ENCODE peak calls at places on chromosome 4, in ten cellular contexts. M, C, A, N, Z, H, I, G, P and V are unnamed samples.

GRCh38 chr4:72094054-72094780 is 62.4 kb downstream of the NPFFR2 start:
- DNase-seq in H (no peak), M (no peak), C (no peak), G (no peak), A (no peak), I (no peak), N (no peak), P (no peak), Z (no peak), V (no peak)

GRCh38 chr4:122602277-122603142 is 18.4 kb downstream of the IL21 start:
- DNase-seq in M (no peak), C (peak), Z (no peak), G (no peak), P (peak), H (no peak), I (no peak), N (peak), A (no peak), V (no peak)

GRCh38 chr4:114236370-114236769 is 256.9 kb upstream of the ARSJ start:
- DNase-seq in A (no peak), Z (no peak), M (no peak), H (no peak), P (no peak), N (no peak), G (no peak), C (no peak), I (no peak), V (no peak)

GRCh38 chr4:189022441-189023035 is 883.3 kb downstream of the TRIML1 start:
- DNase-seq in P (peak), G (no peak), Z (no peak), A (no peak), H (no peak), I (no peak), N (peak), C (no peak), M (no peak), V (no peak)

GRCh38 chr4:36414248-36414647 is 132.8 kb downstream of the DTHD1 start:
- DNase-seq in G (no peak), P (no peak), N (no peak), H (no peak), A (no peak), I (no peak), M (no peak), Z (no peak), C (no peak), V (no peak)

GRCh38 chr4:20684852-20685763 is 15.2 kb upstream of the PACRGL start:
- DNase-seq in A (no peak), M (no peak), G (no peak), N (peak), H (no peak), Z (no peak), P (no peak), C (peak), I (no peak), V (peak)

GRCh38 chr4:48223633-48224295 is 45.9 kb downstream of the TEC start:
- DNase-seq in M (no peak), Z (no peak), H (no peak), A (peak), G (no peak), C (no peak), N (peak), I (no peak), P (peak), V (no peak)

GRCh38 chr4:147924604-147925412 is 192.9 kb downstream of the ARHGAP10 start:
- DNase-seq in H (no peak), M (no peak), A (no peak), I (no peak), N (peak), Z (no peak), P (no peak), G (no peak), C (peak), V (peak)

GRCh38 chr4:20408596-20408995 is 156.9 kb downstream of the SLIT2 start:
- DNase-seq in H (no peak), I (no peak), G (no peak), M (no peak), C (no peak), Z (no peak), A (no peak), P (no peak), N (peak), V (no peak)

GRCh38 chr4:81214518-81215218 is 354 bp downstream of the PRKG2 start:
- DNase-seq in A (no peak), Z (no peak), M (no peak), H (no peak), I (peak), P (no peak), N (no peak), C (no peak), G (no peak), V (no peak)

GRCh38 chr4:37978509-37978908 is 18.3 kb downstream of the PTTG2 start:
- DNase-seq in C (no peak), G (no peak), A (no peak), M (no peak), Z (no peak), N (peak), I (no peak), P (no peak), H (no peak), V (no peak)

GRCh38 chr4:184824776-184825393 is 883 bp downstream of the ACSL1 start:
- DNase-seq in M (no peak), H (no peak), P (no peak), G (peak), N (no peak), Z (peak), I (peak), C (peak), A (no peak), V (peak)

GRCh38 chr4:173526034-173526482 is 4.0 kb downstream of the HAND2 start:
- DNase-seq in I (no peak), H (no peak), M (no peak), N (no peak), A (no peak), Z (no peak), P (no peak), G (no peak), C (peak), V (no peak)

GRCh38 chr4:124462954-124463828 is 249.3 kb downstream of the ANKRD50 start:
- DNase-seq in I (no peak), P (no peak), G (no peak), A (no peak), C (no peak), Z (no peak), N (no peak), M (no peak), H (no peak), V (no peak)

GRCh38 chr4:139986108-139986507 is 167.9 kb downstream of the MAML3 start:
- DNase-seq in H (no peak), N (no peak), A (no peak), C (no peak), Z (no peak), G (no peak), I (no peak), M (no peak), P (no peak), V (no peak)

GRCh38 chr4:141417387-141417786 is 196.7 kb downstream of the ZNF330 start:
- DNase-seq in N (peak), I (no peak), C (no peak), G (no peak), M (no peak), H (no peak), P (no peak), A (no peak), Z (no peak), V (no peak)

GRCh38 chr4:99754756-99755155 is 61.9 kb upstream of the DAPP1 start:
- DNase-seq in M (no peak), I (no peak), G (no peak), H (no peak), A (no peak), Z (no peak), P (no peak), C (no peak), N (no peak), V (no peak)

GRCh38 chr4:61922766-61923165 is 722.6 kb downstream of the ADGRL3 start:
- DNase-seq in I (no peak), C (no peak), M (no peak), P (no peak), H (no peak), Z (no peak), N (no peak), A (peak), G (no peak), V (no peak)

GRCh38 chr4:26020896-26021295 is 106.9 kb downstream of the SMIM20 start:
- DNase-seq in I (no peak), H (no peak), N (no peak), C (no peak), G (no peak), M (no peak), P (no peak), Z (no peak), A (no peak), V (peak)

GRCh38 chr4:8306511-8307021 is 37.0 kb downstream of the HTRA3 start:
- DNase-seq in G (no peak), H (no peak), M (no peak), P (no peak), A (no peak), N (no peak), Z (no peak), I (no peak), C (no peak), V (no peak)

GRCh38 chr4:19913670-19914069 is 338.0 kb upstream of the SLIT2 start:
- DNase-seq in A (no peak), H (no peak), M (no peak), Z (no peak), N (no peak), G (no peak), P (peak), C (no peak), I (no peak), V (no peak)

GRCh38 chr4:8278421-8279287 is 9.1 kb downstream of the HTRA3 start:
- DNase-seq in G (no peak), P (peak), H (no peak), Z (no peak), C (no peak), A (no peak), M (no peak), I (no peak), N (peak), V (peak)

GRCh38 chr4:76803522-76803921 is 94.4 kb downstream of the SOWAHB start:
- DNase-seq in M (no peak), I (no peak), H (no peak), Z (no peak), P (peak), A (peak), G (no peak), C (no peak), N (peak), V (peak)

GRCh38 chr4:86961605-86962295 is 26.9 kb downstream of the AFF1 start:
- DNase-seq in N (no peak), C (peak), I (peak), H (no peak), A (no peak), Z (peak), P (peak), M (no peak), G (no peak), V (no peak)

GRCh38 chr4:150242820-150243458 is 164.7 kb downstream of the DCLK2 start:
- DNase-seq in M (no peak), Z (no peak), P (no peak), A (no peak), I (no peak), G (no peak), C (peak), H (no peak), N (peak), V (no peak)

GRCh38 chr4:124262211-124263179 is 450.0 kb downstream of the ANKRD50 start:
- DNase-seq in A (peak), P (peak), C (peak), Z (no peak), M (no peak), N (peak), I (peak), G (peak), H (no peak), V (peak)

GRCh38 chr4:84032372-84032771 is 466.7 kb downstream of the NKX6-1 start:
- DNase-seq in I (no peak), A (no peak), M (no peak), G (no peak), Z (no peak), H (no peak), P (no peak), C (no peak), N (no peak), V (no peak)